ENCODE peak calls at places on chromosomes 3 and 15, in eight cellular contexts. One of them, this sample, is unnamed.

GRCh38 chr3:153130312-153130977 is 31.6 kb upstream of the RAP2B start:
- DNase-seq in neural progenitor cell: no peak
- DNase-seq in colonic mucosa: no peak
- DNase-seq in GM23338: no peak
- DNase-seq in foreskin fibroblast: peak
- DNase-seq in body of pancreas: no peak
- DNase-seq in epithelial cell of proximal tubule: no peak
- DNase-seq in AG09309: peak
- DNase-seq in this sample: peak

GRCh38 chr3:31345581-31345980 is 187.1 kb upstream of the STT3B start:
- DNase-seq in neural progenitor cell: peak
- DNase-seq in colonic mucosa: no peak
- DNase-seq in GM23338: peak
- DNase-seq in foreskin fibroblast: no peak
- DNase-seq in body of pancreas: no peak
- DNase-seq in epithelial cell of proximal tubule: no peak
- DNase-seq in AG09309: no peak
- DNase-seq in this sample: no peak

GRCh38 chr3:23751485-23751811 is 54.3 kb upstream of the UBE2E1 start:
- DNase-seq in neural progenitor cell: peak
- DNase-seq in colonic mucosa: no peak
- DNase-seq in GM23338: peak
- DNase-seq in foreskin fibroblast: no peak
- DNase-seq in body of pancreas: no peak
- DNase-seq in epithelial cell of proximal tubule: no peak
- DNase-seq in AG09309: no peak
- DNase-seq in this sample: peak

GRCh38 chr3:150740733-150741496 is 22.1 kb downstream of the SIAH2 start:
- DNase-seq in neural progenitor cell: no peak
- DNase-seq in colonic mucosa: peak
- DNase-seq in GM23338: no peak
- DNase-seq in foreskin fibroblast: no peak
- DNase-seq in body of pancreas: no peak
- DNase-seq in epithelial cell of proximal tubule: no peak
- DNase-seq in AG09309: no peak
- DNase-seq in this sample: no peak

GRCh38 chr3:12194669-12195161 is 36.0 kb upstream of the TIMP4 start:
- DNase-seq in neural progenitor cell: no peak
- DNase-seq in colonic mucosa: peak
- DNase-seq in GM23338: peak
- DNase-seq in foreskin fibroblast: no peak
- DNase-seq in body of pancreas: no peak
- DNase-seq in epithelial cell of proximal tubule: no peak
- DNase-seq in AG09309: no peak
- DNase-seq in this sample: no peak

GRCh38 chr3:25780618-25781017 is 2.6 kb downstream of the NGLY1 start:
- DNase-seq in neural progenitor cell: no peak
- DNase-seq in colonic mucosa: no peak
- DNase-seq in GM23338: no peak
- DNase-seq in foreskin fibroblast: no peak
- DNase-seq in body of pancreas: no peak
- DNase-seq in epithelial cell of proximal tubule: no peak
- DNase-seq in AG09309: no peak
- DNase-seq in this sample: no peak

GRCh38 chr3:171825222-171825828 is 15.0 kb upstream of the PLD1 start:
- DNase-seq in neural progenitor cell: no peak
- DNase-seq in colonic mucosa: no peak
- DNase-seq in GM23338: peak
- DNase-seq in foreskin fibroblast: peak
- DNase-seq in body of pancreas: no peak
- DNase-seq in epithelial cell of proximal tubule: no peak
- DNase-seq in AG09309: peak
- DNase-seq in this sample: no peak

GRCh38 chr15:58742022-58742421 is 7.5 kb downstream of the ADAM10 start:
- DNase-seq in neural progenitor cell: no peak
- DNase-seq in colonic mucosa: no peak
- DNase-seq in GM23338: no peak
- DNase-seq in foreskin fibroblast: no peak
- DNase-seq in body of pancreas: no peak
- DNase-seq in epithelial cell of proximal tubule: no peak
- DNase-seq in AG09309: no peak
- DNase-seq in this sample: no peak

GRCh38 chr3:197750863-197751737 is 1.4 kb downstream of the FYTTD1 start:
- DNase-seq in neural progenitor cell: peak
- DNase-seq in colonic mucosa: peak
- DNase-seq in GM23338: no peak
- DNase-seq in foreskin fibroblast: peak
- DNase-seq in body of pancreas: peak
- DNase-seq in epithelial cell of proximal tubule: no peak
- DNase-seq in AG09309: no peak
- DNase-seq in this sample: no peak

GRCh38 chr3:66472313-66473134 is 28.3 kb downstream of the LRIG1 start:
- DNase-seq in neural progenitor cell: no peak
- DNase-seq in colonic mucosa: peak
- DNase-seq in GM23338: no peak
- DNase-seq in foreskin fibroblast: peak
- DNase-seq in body of pancreas: no peak
- DNase-seq in epithelial cell of proximal tubule: peak
- DNase-seq in AG09309: no peak
- DNase-seq in this sample: no peak

DNA sequence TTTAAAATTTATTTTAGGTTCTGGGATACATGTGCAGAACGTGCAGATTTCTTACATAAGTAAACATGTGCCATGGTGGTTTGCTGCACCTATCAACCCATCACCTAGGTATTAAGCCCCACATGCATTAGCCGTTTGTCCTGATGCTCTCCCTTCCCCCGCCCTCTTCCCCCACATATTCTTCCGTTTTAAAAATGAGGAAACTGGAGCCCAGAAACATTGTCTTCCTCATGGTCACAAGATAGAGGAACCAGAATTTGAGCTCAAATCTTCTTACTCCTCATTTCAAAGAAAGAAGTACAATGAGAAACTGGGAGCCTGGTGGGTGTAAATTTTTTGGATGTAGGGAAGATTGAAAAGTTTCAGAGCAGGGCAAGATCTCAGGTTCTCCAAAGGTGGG is 56.1 kb upstream of the USP3 start:
- DNase-seq in neural progenitor cell: no peak
- DNase-seq in colonic mucosa: no peak
- DNase-seq in GM23338: no peak
- DNase-seq in foreskin fibroblast: no peak
- DNase-seq in body of pancreas: no peak
- DNase-seq in epithelial cell of proximal tubule: no peak
- DNase-seq in AG09309: no peak
- DNase-seq in this sample: no peak
- TF ChIP-seq CTCF in neural progenitor cell: no peak
- TF ChIP-seq CTCF in colonic mucosa: no peak
- TF ChIP-seq CTCF in GM23338: no peak
- TF ChIP-seq CTCF in foreskin fibroblast: no peak
- TF ChIP-seq CTCF in body of pancreas: no peak
- TF ChIP-seq CTCF in epithelial cell of proximal tubule: no peak
- TF ChIP-seq CTCF in AG09309: no peak
- TF ChIP-seq CTCF in this sample: no peak

DNA sequence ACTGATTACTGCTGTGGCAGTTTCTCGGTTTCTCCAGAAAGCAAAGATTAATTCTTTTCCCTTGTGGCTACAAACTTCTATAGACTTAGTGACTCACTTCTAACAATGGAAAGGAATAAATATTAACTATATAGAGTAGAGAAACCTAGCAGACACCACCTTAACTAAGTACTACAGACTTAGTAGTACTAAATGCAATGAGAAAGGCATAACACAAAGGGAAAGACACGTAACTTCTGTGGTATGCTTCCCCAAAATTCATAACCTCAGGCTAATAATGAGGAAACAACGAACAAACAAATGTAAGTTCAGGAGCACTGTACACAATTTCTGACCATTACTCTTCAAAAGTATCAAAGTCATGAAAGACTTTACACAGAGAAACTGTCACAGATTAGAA is 31.2 kb downstream of the ATG3 start:
- DNase-seq in neural progenitor cell: no peak
- DNase-seq in colonic mucosa: no peak
- DNase-seq in GM23338: no peak
- DNase-seq in foreskin fibroblast: no peak
- DNase-seq in body of pancreas: no peak
- DNase-seq in epithelial cell of proximal tubule: no peak
- DNase-seq in AG09309: no peak
- DNase-seq in this sample: no peak
- H3K4me3 ChIP-seq in neural progenitor cell: no peak
- H3K4me3 ChIP-seq in colonic mucosa: no peak
- H3K4me3 ChIP-seq in GM23338: no peak
- H3K4me3 ChIP-seq in foreskin fibroblast: no peak
- H3K4me3 ChIP-seq in body of pancreas: no peak
- H3K4me3 ChIP-seq in epithelial cell of proximal tubule: no peak
- H3K4me3 ChIP-seq in AG09309: no peak
- H3K4me3 ChIP-seq in this sample: no peak

DNA sequence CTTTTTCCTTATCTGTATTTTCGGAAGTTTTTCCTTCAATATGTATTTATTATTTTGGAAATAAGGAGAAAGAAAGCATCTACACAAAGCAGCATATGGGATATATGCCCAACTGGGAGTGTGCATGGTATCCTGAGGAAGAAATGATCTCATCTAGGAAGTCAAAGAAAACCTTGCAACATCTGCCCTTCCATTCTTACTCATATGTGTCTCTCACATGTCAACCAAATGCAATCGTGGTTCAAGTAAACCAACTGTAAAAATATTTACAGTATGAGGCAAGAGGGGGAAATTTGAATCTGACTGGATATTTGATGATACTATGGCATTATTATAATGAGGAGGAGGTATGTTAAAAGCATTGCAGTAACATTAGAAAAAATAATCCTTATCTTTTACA is 3.2 kb upstream of the SCG3 start:
- DNase-seq in neural progenitor cell: no peak
- DNase-seq in colonic mucosa: no peak
- DNase-seq in GM23338: no peak
- DNase-seq in foreskin fibroblast: no peak
- DNase-seq in body of pancreas: no peak
- DNase-seq in epithelial cell of proximal tubule: no peak
- DNase-seq in AG09309: no peak
- DNase-seq in this sample: no peak
- TF ChIP-seq CTCF in neural progenitor cell: no peak
- TF ChIP-seq CTCF in colonic mucosa: no peak
- TF ChIP-seq CTCF in GM23338: no peak
- TF ChIP-seq CTCF in foreskin fibroblast: no peak
- TF ChIP-seq CTCF in body of pancreas: no peak
- TF ChIP-seq CTCF in epithelial cell of proximal tubule: no peak
- TF ChIP-seq CTCF in AG09309: no peak
- TF ChIP-seq CTCF in this sample: no peak

DNA sequence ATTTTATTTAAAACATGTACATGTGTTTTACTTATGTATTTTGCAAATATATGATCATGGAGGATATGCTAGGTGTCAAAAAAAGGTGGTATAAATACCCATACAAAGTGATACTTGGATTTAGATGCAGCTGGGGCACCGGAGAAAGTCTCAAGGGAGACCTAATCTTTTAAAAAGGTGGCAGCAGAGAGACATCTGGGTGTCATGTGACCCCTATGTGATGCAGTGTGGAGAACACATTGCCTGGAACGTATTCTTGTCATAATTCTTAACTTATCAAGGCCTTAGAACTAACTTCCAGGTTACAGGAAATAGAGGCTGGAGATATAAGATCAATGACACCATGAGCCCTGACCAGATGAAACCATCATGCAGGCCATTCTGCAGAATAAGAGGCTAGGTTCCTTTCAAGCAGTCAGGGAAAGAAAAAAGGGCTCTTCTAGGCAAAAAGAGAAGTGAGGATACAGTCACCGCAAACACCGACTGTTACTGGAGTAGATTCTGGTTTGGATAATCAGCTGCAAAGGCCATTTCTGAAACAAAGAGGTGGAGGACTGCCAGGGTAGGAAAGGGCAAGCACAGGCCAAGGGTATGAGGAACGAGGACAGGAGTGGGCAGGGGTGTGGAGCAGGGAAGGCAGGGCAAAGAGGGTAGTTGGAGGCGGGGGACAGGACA is 100.6 kb downstream of the OXNAD1 start:
- DNase-seq in neural progenitor cell: no peak
- DNase-seq in colonic mucosa: no peak
- DNase-seq in GM23338: no peak
- DNase-seq in foreskin fibroblast: no peak
- DNase-seq in body of pancreas: no peak
- DNase-seq in epithelial cell of proximal tubule: no peak
- DNase-seq in AG09309: no peak
- DNase-seq in this sample: no peak
- H3K4me3 ChIP-seq in neural progenitor cell: no peak
- H3K4me3 ChIP-seq in colonic mucosa: no peak
- H3K4me3 ChIP-seq in GM23338: no peak
- H3K4me3 ChIP-seq in foreskin fibroblast: no peak
- H3K4me3 ChIP-seq in body of pancreas: no peak
- H3K4me3 ChIP-seq in epithelial cell of proximal tubule: no peak
- H3K4me3 ChIP-seq in AG09309: no peak
- H3K4me3 ChIP-seq in this sample: no peak

DNA sequence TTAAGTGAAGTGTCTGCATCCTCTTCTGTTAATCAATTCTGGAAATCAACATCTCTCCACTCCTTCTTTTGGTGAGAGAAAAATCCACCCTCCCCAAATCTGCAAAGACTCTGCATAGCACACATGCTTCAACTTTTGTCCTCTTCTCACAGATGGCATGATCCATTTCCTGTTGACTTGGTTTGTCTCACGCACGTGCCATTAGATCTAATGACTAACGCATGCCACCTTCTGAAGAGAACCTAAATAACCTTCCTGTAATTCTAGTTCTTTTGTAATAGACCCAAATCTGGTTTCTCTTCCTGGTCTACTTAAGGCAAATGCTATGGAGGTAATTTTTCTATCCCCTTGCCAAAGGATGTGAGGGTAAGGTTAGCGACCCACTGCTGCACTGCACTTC is 51.0 kb upstream of the ATOSA start:
- DNase-seq in neural progenitor cell: no peak
- DNase-seq in colonic mucosa: no peak
- DNase-seq in GM23338: no peak
- DNase-seq in foreskin fibroblast: peak
- DNase-seq in body of pancreas: no peak
- DNase-seq in epithelial cell of proximal tubule: no peak
- DNase-seq in AG09309: no peak
- DNase-seq in this sample: no peak
- TF ChIP-seq CTCF in neural progenitor cell: no peak
- TF ChIP-seq CTCF in colonic mucosa: no peak
- TF ChIP-seq CTCF in GM23338: no peak
- TF ChIP-seq CTCF in foreskin fibroblast: no peak
- TF ChIP-seq CTCF in body of pancreas: no peak
- TF ChIP-seq CTCF in epithelial cell of proximal tubule: no peak
- TF ChIP-seq CTCF in AG09309: no peak
- TF ChIP-seq CTCF in this sample: no peak

GRCh38 chr3:13281657-13282527 is 138.2 kb downstream of the NUP210 start:
- DNase-seq in neural progenitor cell: peak
- DNase-seq in colonic mucosa: peak
- DNase-seq in GM23338: peak
- DNase-seq in foreskin fibroblast: no peak
- DNase-seq in body of pancreas: peak
- DNase-seq in epithelial cell of proximal tubule: no peak
- DNase-seq in AG09309: no peak
- DNase-seq in this sample: no peak
- H3K4me3 ChIP-seq in neural progenitor cell: peak
- H3K4me3 ChIP-seq in colonic mucosa: peak
- H3K4me3 ChIP-seq in GM23338: peak
- H3K4me3 ChIP-seq in foreskin fibroblast: no peak
- H3K4me3 ChIP-seq in body of pancreas: peak
- H3K4me3 ChIP-seq in epithelial cell of proximal tubule: peak
- H3K4me3 ChIP-seq in AG09309: no peak
- H3K4me3 ChIP-seq in this sample: no peak